ENCODE peak calls at places on chromosomes 11 and 22, in ten cellular contexts. T, V, D, I, L, S, H, A, Z and F are unnamed samples.
A peak's percentile ranks its signal among the peaks of the same experiment; 100 is the strongest.

GRCh38 chr11:2327032-2327431 is 25.2 kb downstream of the TSPAN32 start:
- DNase-seq in I (no peak), S (no peak), T (no peak), V (no peak), H (no peak), L (no peak), A (no peak), Z (no peak), D (no peak), F (no peak)

GRCh38 chr11:1052133-1053011 is 15.9 kb upstream of the MUC6 start:
- DNase-seq in T (no peak), D (no peak), L (no peak), Z (no peak), V (no peak), I (peak; percentile 13), H (no peak), A (no peak), S (no peak), F (no peak)

GRCh38 chr11:62707277-62707771 is at the start of the genes BSCL2 and GNG3:
- DNase-seq in V (peak; percentile 84), D (no peak), A (peak; percentile 92), H (no peak), I (no peak), Z (peak; percentile 49), S (peak; percentile 73), T (peak; percentile 97), L (peak; percentile 26), F (no peak)

GRCh38 chr11:117882539-117882938 is 6.1 kb upstream of the FXYD6 start:
- DNase-seq in I (no peak), L (no peak), V (no peak), A (peak; percentile 56), S (no peak), Z (peak; percentile 41), T (peak; percentile 84), H (no peak), D (no peak), F (no peak)

GRCh38 chr22:40043086-40043485 is 48.3 kb downstream of the FAM83F start:
- DNase-seq in A (no peak), Z (no peak), L (no peak), H (peak; percentile 42), I (peak; percentile 40), D (no peak), V (no peak), S (no peak), T (no peak), F (no peak)

GRCh38 chr11:2791521-2792375 is 92.0 kb upstream of the KCNQ1OT1 start:
- DNase-seq in Z (peak; percentile 38), L (no peak), A (no peak), I (peak; percentile 24), D (peak; percentile 43), V (no peak), T (no peak), S (peak; percentile 70), H (no peak), F (no peak)

GRCh38 chr11:32259641-32260081 is 168.8 kb downstream of the RCN1 start:
- DNase-seq in T (no peak), Z (peak; percentile 60), H (no peak), V (no peak), S (no peak), D (no peak), L (peak; percentile 81), A (peak; percentile 11), I (peak; percentile 25), F (no peak)

GRCh38 chr11:122879785-122880184 is 2.8 kb upstream of the JHY start:
- DNase-seq in A (no peak), D (no peak), T (no peak), I (no peak), Z (no peak), S (peak; percentile 31), H (peak; percentile 13), L (no peak), V (no peak), F (no peak)

GRCh38 chr22:28899199-28899853 is 16.0 kb downstream of the ZNRF3 start:
- DNase-seq in T (no peak), V (no peak), A (no peak), L (peak; percentile 67), D (peak; percentile 11), Z (no peak), H (no peak), S (no peak), I (peak; percentile 14), F (no peak)

GRCh38 chr22:23804781-23805291 is 18.1 kb downstream of the SMARCB1 start:
- DNase-seq in S (no peak), V (no peak), H (no peak), D (no peak), A (no peak), T (no peak), Z (no peak), L (no peak), I (no peak), F (no peak)

GRCh38 chr11:47099213-47099917 is 77.3 kb downstream of the ARFGAP2 start:
- DNase-seq in S (no peak), A (no peak), H (no peak), T (no peak), L (peak; percentile 43), D (no peak), V (no peak), I (no peak), Z (no peak), F (no peak)

GRCh38 chr11:102615077-102615893 is 9.8 kb downstream of the MMP20 start:
- DNase-seq in L (peak; percentile 20), S (no peak), I (no peak), D (no peak), V (no peak), Z (no peak), T (no peak), A (no peak), H (no peak), F (no peak)

GRCh38 chr11:81772161-81772560 is 961.5 kb downstream of the FAM181B start:
- DNase-seq in L (peak; percentile 32), H (no peak), V (no peak), A (no peak), I (no peak), D (no peak), T (no peak), S (peak; percentile 14), Z (no peak), F (no peak)